ENCODE peak calls at places on chromosomes 3 and 15, in four cellular contexts. C is natural killer cell, N is uterus, O is choroid plexus epithelial cell. D is an unnamed sample.
A peak's percentile ranks its signal among the peaks of the same experiment; 100 is the strongest.

GRCh38 chr3:72288955-72289707 is 504.2 kb upstream of the PROK2 start:
- DNase-seq in C (no peak), N (peak; percentile 37), O (peak; percentile 63), D (no peak)

GRCh38 chr3:196942915-196943277 is 568 bp upstream of the NCBP2 start:
- DNase-seq in C (no peak), N (no peak), O (no peak), D (no peak)

GRCh38 chr3:28980631-28981030 is 300.2 kb upstream of the RBMS3 start:
- DNase-seq in C (no peak), N (no peak), O (no peak), D (no peak)

GRCh38 chr3:16449369-16449768 is 64.1 kb downstream of the RFTN1 start:
- DNase-seq in C (no peak), N (no peak), O (no peak), D (no peak)

GRCh38 chr3:29686889-29687592 is 406.2 kb downstream of the RBMS3 start:
- DNase-seq in C (no peak), N (no peak), O (peak; percentile 85), D (no peak)

GRCh38 chr3:178568152-178568753 is 32.0 kb downstream of the KCNMB2 start:
- DNase-seq in C (no peak), N (no peak), O (no peak), D (no peak)

GRCh38 chr3:94529821-94530220 is 467.0 kb downstream of the NSUN3 start:
- DNase-seq in C (no peak), N (no peak), O (no peak), D (no peak)

GRCh38 chr3:2156244-2156847 is 57.7 kb downstream of the CNTN4 start:
- DNase-seq in C (no peak), N (no peak), O (peak; percentile 1), D (no peak)

GRCh38 chr15:74958320-74958907 is 1.8 kb upstream of the RPP25 start:
- DNase-seq in C (no peak), N (no peak), O (no peak), D (no peak)

GRCh38 chr15:74308643-74308945 is 58.9 kb downstream of the CYP11A1 start:
- DNase-seq in C (no peak), N (no peak), O (no peak), D (no peak)

GRCh38 chr3:138011722-138012121 is 1.8 kb downstream of the CLDN18 start:
- DNase-seq in C (no peak), N (no peak), O (no peak), D (no peak)

GRCh38 chr15:59722032-59722431 is 32.9 kb upstream of the BNIP2 start:
- DNase-seq in C (no peak), N (no peak), O (no peak), D (no peak)

GRCh38 chr3:156030735-156031134 is 89.6 kb upstream of the KCNAB1 start:
- DNase-seq in C (no peak), N (no peak), O (no peak), D (no peak)

GRCh38 chr15:64034519-64034918 is 11.8 kb downstream of the DAPK2 start:
- DNase-seq in C (no peak), N (no peak), O (no peak), D (no peak)

D was measured in epithelial cell of proximal tubule.